ENCODE peak calls at places on chromosomes 1 and 21, in ten cellular contexts. A, M, T, U, P, L, N, O, S and Q are unnamed samples.

GRCh38 chr1:10755977-10756521 is 40.4 kb downstream of the CASZ1 start:
- DNase-seq in M (peak; percentile 50), S (peak; percentile 84), U (peak; percentile 89), O (peak; percentile 92), A (no peak), N (no peak), T (peak; percentile 74), P (peak; percentile 65), L (peak; percentile 79), Q (peak; percentile 83)

GRCh38 chr1:185973645-185974044 is 239.5 kb downstream of the HMCN1 start:
- DNase-seq in S (no peak), O (no peak), T (no peak), N (no peak), U (no peak), A (peak; percentile 92), L (no peak), M (peak; percentile 85), P (no peak), Q (no peak)

GRCh38 chr1:84995484-84996334 is 1.2 kb downstream of the MCOLN2 start:
- DNase-seq in A (no peak), O (no peak), U (no peak), N (no peak), P (no peak), M (no peak), S (no peak), L (no peak), T (no peak), Q (no peak)

GRCh38 chr1:228751360-228752098 is 16.2 kb downstream of the RHOU start:
- DNase-seq in U (no peak), N (no peak), S (no peak), O (no peak), L (no peak), M (no peak), A (no peak), P (no peak), T (no peak), Q (no peak)

GRCh38 chr1:183757061-183757460 is 47.9 kb upstream of the RGL1 start:
- DNase-seq in T (no peak), L (no peak), M (peak; percentile 80), O (no peak), U (no peak), A (peak; percentile 80), S (no peak), P (no peak), N (no peak), Q (no peak)

GRCh38 chr21:36792505-36792967 is 93.6 kb downstream of the SIM2 start:
- DNase-seq in T (no peak), P (peak; percentile 26), S (no peak), A (no peak), M (no peak), U (no peak), L (no peak), O (no peak), N (no peak), Q (no peak)

GRCh38 chr1:65259816-65260215 is 49.5 kb upstream of the DNAJC6 start:
- DNase-seq in P (no peak), T (no peak), M (no peak), A (no peak), U (no peak), S (no peak), L (no peak), O (no peak), N (no peak), Q (no peak)

GRCh38 chr1:11940260-11940921 is 5.9 kb downstream of the PLOD1 start:
- DNase-seq in U (peak; percentile 31), T (no peak), L (no peak), M (peak; percentile 57), O (peak; percentile 62), P (no peak), S (no peak), A (no peak), N (no peak), Q (no peak)

GRCh38 chr1:48917901-48918603 is 141.4 kb upstream of the BEND5 start:
- DNase-seq in A (no peak), M (no peak), S (peak; percentile 41), O (no peak), N (no peak), P (peak; percentile 10), U (no peak), T (no peak), L (no peak), Q (peak; percentile 96)

GRCh38 chr1:21326861-21327344 is 36.6 kb upstream of the ECE1 start:
- DNase-seq in M (no peak), A (no peak), N (no peak), T (peak; percentile 58), P (peak; percentile 54), U (no peak), O (peak; percentile 41), S (no peak), L (no peak), Q (no peak)

GRCh38 chr1:226702318-226702956 is 36.6 kb downstream of the ITPKB start:
- DNase-seq in U (no peak), N (no peak), T (no peak), M (peak; percentile 62), P (no peak), O (no peak), S (no peak), L (no peak), A (peak; percentile 40), Q (no peak)

GRCh38 chr1:198711837-198712236 is 73.0 kb downstream of the PTPRC start:
- DNase-seq in P (no peak), T (no peak), L (no peak), O (no peak), U (no peak), S (no peak), M (no peak), N (no peak), A (no peak), Q (no peak)

GRCh38 chr1:99662581-99663208 is 16.8 kb downstream of the PALMD start:
- DNase-seq in M (peak; percentile 97), U (peak; percentile 81), O (no peak), L (no peak), S (no peak), T (peak; percentile 65), N (no peak), P (peak; percentile 84), A (peak; percentile 95), Q (no peak)

GRCh38 chr1:64042331-64043100 is 160.9 kb upstream of the UBE2U start:
- DNase-seq in M (peak; percentile 91), L (no peak), T (no peak), P (no peak), O (no peak), N (peak; percentile 62), S (no peak), A (peak; percentile 68), U (peak; percentile 57), Q (no peak)

GRCh38 chr1:30321216-30321910 is 402.0 kb downstream of the MATN1 start:
- DNase-seq in U (no peak), A (no peak), M (no peak), P (no peak), S (no peak), L (no peak), T (no peak), O (no peak), N (no peak), Q (no peak)

GRCh38 chr1:34695580-34695979 is 59.3 kb upstream of the GJB5 start:
- DNase-seq in L (no peak), M (no peak), N (no peak), U (no peak), A (no peak), T (no peak), S (no peak), P (no peak), O (no peak), Q (no peak)

GRCh38 chr1:66452162-66452561 is 81.8 kb upstream of the SGIP1 start:
- DNase-seq in T (no peak), U (no peak), M (no peak), O (no peak), P (no peak), A (no peak), L (no peak), S (no peak), N (no peak), Q (no peak)
- TF ChIP-seq CTCF in T (no peak), U (no peak), M (peak; percentile 32), O (no peak), P (no peak), A (no peak), L (no peak), S (peak; percentile 16), N (no peak), Q (peak; percentile 1)

GRCh38 chr1:75134939-75135828 is 996 bp downstream of the LHX8 start:
- DNase-seq in O (no peak), N (no peak), T (no peak), A (no peak), P (no peak), M (peak; percentile 5), S (no peak), L (no peak), U (no peak), Q (peak; percentile 18)
- H3K4me3 ChIP-seq in O (no peak overlapping the region), N (peak overlapping the region; percentile 63), T (peak overlapping the region; percentile 42), A (peak overlapping the region; percentile 27), P (peak overlapping the region; percentile 50), M (no peak overlapping the region), S (peak overlapping the region; percentile 43), L (no peak overlapping the region), U (peak overlapping the region; percentile 39), Q (peak overlapping the region; percentile 58)

GRCh38 chr1:230842801-230843200 is 25.5 kb downstream of the C1orf198 start:
- DNase-seq in N (no peak), S (no peak), O (no peak), M (no peak), U (no peak), T (peak; percentile 68), A (no peak), P (no peak), L (no peak), Q (no peak)
- TF ChIP-seq CTCF in N (no peak), S (no peak), O (no peak), M (no peak), U (no peak), T (no peak), A (no peak), P (no peak), L (no peak), Q (no peak)

DNA sequence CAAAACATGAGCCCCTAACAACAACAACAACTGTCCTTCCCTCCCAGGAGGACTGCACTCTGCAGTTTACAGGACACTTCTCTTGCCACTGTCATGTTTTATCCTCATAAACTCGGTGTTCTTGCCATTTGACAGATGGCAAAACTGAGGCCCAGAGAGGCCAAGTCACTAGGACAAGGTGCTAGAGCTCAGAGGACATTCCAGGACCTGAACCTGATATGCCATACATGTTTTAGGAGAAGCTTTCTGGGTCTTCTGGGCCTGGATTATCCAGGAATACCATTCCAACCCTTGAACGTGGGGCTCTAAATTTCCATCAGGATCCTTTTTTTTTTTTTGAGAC is 19.4 kb upstream of the TENT5B start:
- DNase-seq in A (no peak), S (no peak), T (no peak), M (no peak), N (no peak), L (no peak), P (no peak), U (no peak), O (no peak), Q (no peak)
- H3K4me3 ChIP-seq in A (peak overlapping the region; percentile 32), S (peak overlapping the region; percentile 48), T (peak overlapping the region; percentile 45), M (peak overlapping the region; percentile 34), N (peak overlapping the region; percentile 61), L (no peak overlapping the region), P (peak overlapping the region; percentile 59), U (no peak overlapping the region), O (no peak overlapping the region), Q (no peak overlapping the region)